ENCODE peak calls at places on chromosomes 2 and 18, in four cellular contexts. One of them, this sample, is unnamed.
A peak's percentile ranks its signal among the peaks of the same experiment; 100 is the strongest.

GRCh38 chr2:74436804-74437695 is 4.7 kb downstream of the RTKN start:
- DNase-seq in coronary artery: no peak
- DNase-seq in NB4: peak; percentile 93
- DNase-seq in fibroblast of mammary gland: no peak
- DNase-seq in this sample: no peak

GRCh38 chr2:230602562-230603230 is 109.9 kb upstream of the CAB39 start:
- DNase-seq in coronary artery: no peak
- DNase-seq in NB4: peak; percentile 50
- DNase-seq in fibroblast of mammary gland: no peak
- DNase-seq in this sample: no peak

GRCh38 chr18:70419526-70419925 is 130.7 kb downstream of the SOCS6 start:
- DNase-seq in coronary artery: no peak
- DNase-seq in NB4: no peak
- DNase-seq in fibroblast of mammary gland: peak; percentile 68
- DNase-seq in this sample: no peak

GRCh38 chr2:133123393-133123792 is 444.9 kb downstream of the NCKAP5 start:
- DNase-seq in coronary artery: no peak
- DNase-seq in NB4: no peak
- DNase-seq in fibroblast of mammary gland: no peak
- DNase-seq in this sample: no peak

GRCh38 chr2:37376421-37377186 is 32.2 kb downstream of the QPCT start:
- DNase-seq in coronary artery: no peak
- DNase-seq in NB4: peak; percentile 15
- DNase-seq in fibroblast of mammary gland: peak; percentile 96
- DNase-seq in this sample: no peak

GRCh38 chr2:220341014-220341413 is 713.6 kb downstream of the SLC4A3 start:
- DNase-seq in coronary artery: no peak
- DNase-seq in NB4: no peak
- DNase-seq in fibroblast of mammary gland: no peak
- DNase-seq in this sample: no peak

GRCh38 chr2:200765139-200765951 is 46.4 kb upstream of the BZW1 start:
- DNase-seq in coronary artery: no peak
- DNase-seq in NB4: no peak
- DNase-seq in fibroblast of mammary gland: peak; percentile 97
- DNase-seq in this sample: no peak

GRCh38 chr2:70728128-70728527 is 39.9 kb downstream of the ADD2 start:
- DNase-seq in coronary artery: no peak
- DNase-seq in NB4: no peak
- DNase-seq in fibroblast of mammary gland: no peak
- DNase-seq in this sample: no peak

GRCh38 chr2:120863173-120863545 is 127.5 kb downstream of the GLI2 start:
- DNase-seq in coronary artery: no peak
- DNase-seq in NB4: no peak
- DNase-seq in fibroblast of mammary gland: no peak
- DNase-seq in this sample: no peak

DNA sequence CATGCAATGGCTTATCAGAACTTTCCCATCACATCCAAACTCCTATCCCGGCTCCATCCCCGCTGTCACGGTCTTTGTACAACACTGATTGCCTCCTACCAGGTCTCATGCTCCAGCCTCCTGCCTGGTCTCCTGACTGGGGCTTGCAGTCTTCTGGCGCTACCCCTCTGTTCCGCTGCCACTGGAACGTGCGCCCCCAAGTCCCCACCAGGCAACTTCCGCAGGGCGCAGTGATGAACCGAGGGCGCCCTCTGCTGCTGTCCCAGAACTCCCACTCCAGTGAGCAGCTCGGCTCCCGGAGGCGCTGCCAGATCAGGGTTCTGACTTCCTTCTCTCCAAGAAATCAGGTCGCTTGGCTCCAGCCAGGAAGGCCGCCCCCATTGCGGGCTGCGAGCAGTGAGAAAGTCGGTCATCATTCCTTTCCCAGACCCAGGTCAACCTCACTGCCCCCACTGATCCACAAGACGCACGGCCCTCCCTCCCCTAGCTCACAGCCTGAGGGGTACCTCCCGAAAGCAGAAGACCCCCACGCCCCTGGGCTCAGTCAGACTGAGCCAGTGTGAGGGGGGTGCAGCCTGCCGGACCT is 43.9 kb upstream of the RAB11FIP5 start:
- DNase-seq in coronary artery: no peak
- DNase-seq in NB4: peak; percentile 67
- DNase-seq in fibroblast of mammary gland: peak; percentile 61
- DNase-seq in this sample: peak; percentile 73
- TF ChIP-seq CTCF in coronary artery: peak; percentile 54
- TF ChIP-seq CTCF in NB4: peak; percentile 70
- TF ChIP-seq CTCF in fibroblast of mammary gland: peak; percentile 81
- TF ChIP-seq CTCF in this sample: peak; percentile 54

GRCh38 chr2:182894174-182894573 is 27.7 kb upstream of the FRZB start:
- DNase-seq in coronary artery: peak; percentile 74
- DNase-seq in NB4: no peak
- DNase-seq in fibroblast of mammary gland: no peak
- DNase-seq in this sample: no peak

GRCh38 chr2:182893666-182894065 is 27.2 kb upstream of the FRZB start:
- DNase-seq in coronary artery: no peak
- DNase-seq in NB4: no peak
- DNase-seq in fibroblast of mammary gland: no peak
- DNase-seq in this sample: no peak

GRCh38 chr2:182897137-182897536 is 30.7 kb upstream of the FRZB start:
- DNase-seq in coronary artery: no peak
- DNase-seq in NB4: no peak
- DNase-seq in fibroblast of mammary gland: peak; percentile 91
- DNase-seq in this sample: no peak

GRCh38 chr2:182895798-182896197 is 29.4 kb upstream of the FRZB start:
- DNase-seq in coronary artery: no peak
- DNase-seq in NB4: no peak
- DNase-seq in fibroblast of mammary gland: no peak
- DNase-seq in this sample: no peak

GRCh38 chr2:182895169-182895568 is 28.7 kb upstream of the FRZB start:
- DNase-seq in coronary artery: no peak
- DNase-seq in NB4: no peak
- DNase-seq in fibroblast of mammary gland: no peak
- DNase-seq in this sample: no peak
- TF ChIP-seq CTCF in coronary artery: no peak
- TF ChIP-seq CTCF in NB4: no peak
- TF ChIP-seq CTCF in fibroblast of mammary gland: no peak
- TF ChIP-seq CTCF in this sample: no peak

GRCh38 chr2:128445533-128445900 is 126.8 kb upstream of the HS6ST1 start:
- DNase-seq in coronary artery: peak; percentile 63
- DNase-seq in NB4: no peak
- DNase-seq in fibroblast of mammary gland: no peak
- DNase-seq in this sample: peak; percentile 0
- TF ChIP-seq CTCF in coronary artery: no peak
- TF ChIP-seq CTCF in NB4: no peak
- TF ChIP-seq CTCF in fibroblast of mammary gland: no peak
- TF ChIP-seq CTCF in this sample: no peak

GRCh38 chr2:150690870-150691269 is 203.4 kb upstream of the RND3 start:
- DNase-seq in coronary artery: no peak
- DNase-seq in NB4: no peak
- DNase-seq in fibroblast of mammary gland: peak; percentile 73
- DNase-seq in this sample: no peak
- TF ChIP-seq CTCF in coronary artery: no peak
- TF ChIP-seq CTCF in NB4: no peak
- TF ChIP-seq CTCF in fibroblast of mammary gland: no peak
- TF ChIP-seq CTCF in this sample: no peak

DNA sequence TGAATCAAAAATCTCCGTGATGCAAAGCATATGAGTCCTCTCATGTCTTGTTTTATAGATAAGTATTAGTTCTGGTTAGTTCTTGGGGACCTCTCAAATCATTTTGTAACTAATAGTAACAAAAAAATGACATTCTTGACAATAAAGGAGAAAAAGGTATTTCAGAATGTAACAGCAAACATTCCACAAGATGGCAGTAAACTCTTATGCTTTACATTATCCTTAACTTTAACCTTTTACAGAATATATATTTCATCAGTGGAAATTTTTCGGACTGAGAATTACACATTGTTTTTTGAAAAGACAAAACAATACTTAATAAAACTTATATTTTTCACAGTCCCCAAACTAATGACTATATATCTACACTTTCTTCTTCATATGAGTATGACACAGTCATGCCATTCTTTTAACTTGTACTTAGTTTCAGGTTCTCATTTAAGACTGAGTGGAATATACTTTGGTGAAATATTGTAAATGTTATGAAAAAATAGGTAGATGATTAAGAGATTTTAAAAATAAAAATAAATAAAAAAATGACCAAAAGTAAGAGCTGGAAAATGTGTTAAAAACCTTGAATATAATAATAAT is 142.9 kb upstream of the NXPH2 start:
- DNase-seq in coronary artery: no peak
- DNase-seq in NB4: peak; percentile 36
- DNase-seq in fibroblast of mammary gland: peak; percentile 42
- DNase-seq in this sample: no peak
- TF ChIP-seq CTCF in coronary artery: no peak
- TF ChIP-seq CTCF in NB4: no peak
- TF ChIP-seq CTCF in fibroblast of mammary gland: peak; percentile 47
- TF ChIP-seq CTCF in this sample: peak; percentile 46

GRCh38 chr2:237865623-237866041 is 6.2 kb downstream of the RAMP1 start:
- DNase-seq in coronary artery: no peak
- DNase-seq in NB4: peak; percentile 24
- DNase-seq in fibroblast of mammary gland: peak; percentile 28
- DNase-seq in this sample: no peak
- TF ChIP-seq CTCF in coronary artery: no peak
- TF ChIP-seq CTCF in NB4: peak; percentile 34
- TF ChIP-seq CTCF in fibroblast of mammary gland: peak; percentile 12
- TF ChIP-seq CTCF in this sample: no peak

GRCh38 chr2:196241175-196241574 is 69.8 kb upstream of the STK17B start:
- DNase-seq in coronary artery: no peak
- DNase-seq in NB4: no peak
- DNase-seq in fibroblast of mammary gland: no peak
- DNase-seq in this sample: no peak

GRCh38 chr2:196238836-196239380 is 67.5 kb upstream of the STK17B start:
- DNase-seq in coronary artery: no peak
- DNase-seq in NB4: no peak
- DNase-seq in fibroblast of mammary gland: no peak
- DNase-seq in this sample: no peak

GRCh38 chr2:196242131-196242620 is 70.8 kb upstream of the STK17B start:
- DNase-seq in coronary artery: no peak
- DNase-seq in NB4: peak; percentile 98
- DNase-seq in fibroblast of mammary gland: peak; percentile 72
- DNase-seq in this sample: no peak

GRCh38 chr2:196244516-196244915 is 73.1 kb upstream of the STK17B start:
- DNase-seq in coronary artery: no peak
- DNase-seq in NB4: no peak
- DNase-seq in fibroblast of mammary gland: no peak
- DNase-seq in this sample: no peak

DNA sequence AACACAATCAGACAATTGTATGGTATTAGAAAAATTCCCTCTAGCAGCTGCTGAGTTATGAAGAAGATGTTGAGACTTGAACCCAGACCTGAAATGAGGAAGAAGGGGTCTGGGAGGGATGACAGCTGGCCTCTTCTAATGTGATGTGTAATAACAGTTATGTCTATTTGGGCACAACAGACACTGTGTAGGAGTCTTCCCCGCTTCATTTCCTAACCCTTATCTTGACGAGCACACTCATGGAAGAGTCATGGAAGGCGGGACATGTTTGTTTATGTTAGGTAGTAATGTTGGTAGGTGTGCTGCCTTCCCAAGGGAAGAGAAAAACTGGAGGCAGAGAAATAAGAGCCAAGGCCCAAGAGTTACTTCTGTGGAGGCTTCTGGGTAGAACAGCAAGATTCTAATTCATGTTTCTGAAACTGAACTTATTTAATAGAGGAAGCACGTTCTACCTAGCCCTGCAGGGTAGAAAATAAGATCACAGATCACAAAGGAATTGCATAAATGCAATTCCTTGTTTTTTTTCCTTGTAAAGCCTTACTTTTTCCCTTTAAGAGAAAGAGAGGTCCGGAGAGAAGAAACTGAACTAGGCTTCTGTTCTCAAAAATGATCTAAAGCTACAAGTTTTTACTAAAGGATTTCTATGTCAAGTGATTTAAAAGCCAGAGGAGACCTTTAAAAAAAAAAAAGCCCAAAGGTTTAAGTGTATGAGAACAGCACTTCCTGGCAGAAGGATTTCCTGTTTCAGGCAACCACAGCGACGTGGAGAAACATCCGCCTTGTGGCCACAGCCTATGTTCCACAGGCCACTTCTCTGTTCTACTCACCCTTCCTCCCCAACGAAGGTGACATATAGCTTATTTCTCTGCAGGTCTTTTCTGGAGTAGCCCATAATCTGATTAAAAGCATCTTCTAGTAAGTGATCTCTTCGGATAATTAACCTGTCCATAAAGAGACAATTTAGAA is 68.5 kb upstream of the STK17B start:
- DNase-seq in coronary artery: no peak
- DNase-seq in NB4: peak; percentile 97
- DNase-seq in fibroblast of mammary gland: peak; percentile 87
- DNase-seq in this sample: peak; percentile 53
- TF ChIP-seq CTCF in coronary artery: no peak
- TF ChIP-seq CTCF in NB4: no peak
- TF ChIP-seq CTCF in fibroblast of mammary gland: peak; percentile 1
- TF ChIP-seq CTCF in this sample: no peak

DNA sequence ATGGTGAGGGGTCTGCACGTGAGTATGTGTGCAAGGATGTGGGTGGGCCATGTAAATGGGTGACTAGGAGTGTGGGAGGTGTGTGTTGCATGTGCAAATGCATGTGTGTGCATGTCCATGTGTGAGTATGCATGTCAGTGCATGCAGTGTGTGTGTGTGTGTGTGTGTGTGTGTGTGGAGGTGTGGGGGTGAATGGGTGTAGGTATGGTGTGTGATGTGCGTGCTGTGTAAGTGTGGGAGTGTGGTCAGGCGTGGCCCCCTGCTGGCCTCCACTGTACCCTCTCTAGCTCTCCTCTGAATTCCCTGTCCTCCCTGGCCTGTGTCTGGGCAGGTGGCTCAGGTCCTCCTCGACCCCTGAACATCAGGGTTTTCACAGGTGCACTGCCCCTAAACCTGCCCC is 230.3 kb downstream of the CELF4 start:
- DNase-seq in coronary artery: no peak
- DNase-seq in NB4: no peak
- DNase-seq in fibroblast of mammary gland: peak; percentile 15
- DNase-seq in this sample: peak; percentile 30
- TF ChIP-seq CTCF in coronary artery: no peak
- TF ChIP-seq CTCF in NB4: no peak
- TF ChIP-seq CTCF in fibroblast of mammary gland: no peak
- TF ChIP-seq CTCF in this sample: peak; percentile 26

This sample was measured in endothelial cell.